ENCODE peak calls at places on chromosomes 6 and 20, in five cellular contexts. One of them, this sample, is unnamed.

GRCh38 chr6:143581835-143582480 is 70.4 kb upstream of the FUCA2 start:
- DNase-seq in uterus: no peak
- DNase-seq in stomach: no peak
- DNase-seq in heart left ventricle: no peak
- DNase-seq in prostate gland: no peak
- DNase-seq in this sample: no peak

GRCh38 chr6:107444277-107444676 is 15.1 kb downstream of the PDSS2 start:
- DNase-seq in heart left ventricle: no peak
- DNase-seq in stomach: no peak
- DNase-seq in prostate gland: no peak
- DNase-seq in uterus: no peak
- DNase-seq in this sample: no peak

GRCh38 chr6:11096109-11096508 is 2.5 kb downstream of the SMIM13 start:
- DNase-seq in heart left ventricle: no peak
- DNase-seq in stomach: no peak
- DNase-seq in uterus: no peak
- DNase-seq in prostate gland: peak; percentile 22
- DNase-seq in this sample: no peak

GRCh38 chr20:36969478-36970186 is 18.1 kb upstream of the SAMHD1 start:
- DNase-seq in heart left ventricle: no peak
- DNase-seq in uterus: no peak
- DNase-seq in prostate gland: no peak
- DNase-seq in stomach: no peak
- DNase-seq in this sample: no peak

GRCh38 chr20:31740208-31740607 is 1.1 kb downstream of the TPX2 start:
- DNase-seq in stomach: no peak
- DNase-seq in prostate gland: no peak
- DNase-seq in heart left ventricle: no peak
- DNase-seq in uterus: no peak
- DNase-seq in this sample: no peak

GRCh38 chr6:4636141-4636880 is 139.9 kb upstream of the CDYL start:
- DNase-seq in prostate gland: no peak
- DNase-seq in stomach: no peak
- DNase-seq in heart left ventricle: no peak
- DNase-seq in uterus: no peak
- DNase-seq in this sample: no peak

GRCh38 chr6:89002523-89002922 is 39.1 kb upstream of the RNGTT start:
- DNase-seq in prostate gland: no peak
- DNase-seq in heart left ventricle: no peak
- DNase-seq in stomach: no peak
- DNase-seq in uterus: no peak
- DNase-seq in this sample: no peak

GRCh38 chr6:105994522-105995402 is 91.4 kb upstream of the PRDM1 start:
- DNase-seq in stomach: peak; percentile 57
- DNase-seq in heart left ventricle: peak; percentile 68
- DNase-seq in prostate gland: peak; percentile 33
- DNase-seq in uterus: peak; percentile 67
- DNase-seq in this sample: peak; percentile 32

GRCh38 chr6:16471222-16471784 is 232.9 kb downstream of the GMPR start:
- DNase-seq in uterus: no peak
- DNase-seq in stomach: no peak
- DNase-seq in heart left ventricle: no peak
- DNase-seq in prostate gland: no peak
- DNase-seq in this sample: no peak

GRCh38 chr6:36115412-36115811 is 14.9 kb upstream of the MAPK13 start:
- DNase-seq in stomach: no peak
- DNase-seq in heart left ventricle: no peak
- DNase-seq in uterus: no peak
- DNase-seq in prostate gland: no peak
- DNase-seq in this sample: no peak

GRCh38 chr6:17397764-17398194 is 4.4 kb downstream of the CAP2 start:
- DNase-seq in heart left ventricle: no peak
- DNase-seq in prostate gland: no peak
- DNase-seq in uterus: no peak
- DNase-seq in stomach: no peak
- DNase-seq in this sample: no peak

GRCh38 chr6:31966997-31967925 is 4.7 kb downstream of the DXO start:
- DNase-seq in uterus: no peak
- DNase-seq in prostate gland: no peak
- DNase-seq in heart left ventricle: no peak
- DNase-seq in stomach: no peak
- DNase-seq in this sample: no peak

GRCh38 chr6:111880181-111880944 is 7.1 kb upstream of the FYN start:
- DNase-seq in prostate gland: no peak
- DNase-seq in heart left ventricle: no peak
- DNase-seq in uterus: no peak
- DNase-seq in stomach: no peak
- DNase-seq in this sample: no peak

GRCh38 chr6:51717477-51717876 is 369.9 kb downstream of the PKHD1 start:
- DNase-seq in prostate gland: no peak
- DNase-seq in stomach: no peak
- DNase-seq in uterus: no peak
- DNase-seq in heart left ventricle: no peak
- DNase-seq in this sample: no peak

GRCh38 chr6:85494551-85495337 is 44.9 kb downstream of the NT5E start:
- DNase-seq in uterus: no peak
- DNase-seq in prostate gland: no peak
- DNase-seq in heart left ventricle: no peak
- DNase-seq in stomach: no peak
- DNase-seq in this sample: no peak

GRCh38 chr20:1291191-1291741 is 25.2 kb downstream of the SNPH start:
- DNase-seq in uterus: no peak
- DNase-seq in prostate gland: no peak
- DNase-seq in stomach: no peak
- DNase-seq in heart left ventricle: no peak
- DNase-seq in this sample: no peak

GRCh38 chr20:31860431-31861345 is 9.6 kb downstream of the DUSP15 start:
- DNase-seq in heart left ventricle: no peak
- DNase-seq in prostate gland: peak; percentile 40
- DNase-seq in stomach: no peak
- DNase-seq in uterus: peak; percentile 13
- DNase-seq in this sample: no peak

GRCh38 chr6:30942338-30943060 is 1.7 kb downstream of the MUCL3 start:
- DNase-seq in uterus: peak; percentile 48
- DNase-seq in stomach: peak; percentile 89
- DNase-seq in heart left ventricle: peak; percentile 82
- DNase-seq in prostate gland: peak; percentile 22
- DNase-seq in this sample: peak; percentile 89

GRCh38 chr20:9359561-9360308 is 154.7 kb upstream of the LAMP5 start:
- DNase-seq in stomach: peak; percentile 38
- DNase-seq in prostate gland: peak; percentile 47
- DNase-seq in heart left ventricle: no peak
- DNase-seq in uterus: peak; percentile 45
- DNase-seq in this sample: peak; percentile 60

GRCh38 chr20:14889503-14890125 is 552.2 kb upstream of the FLRT3 start:
- DNase-seq in stomach: no peak
- DNase-seq in heart left ventricle: no peak
- DNase-seq in prostate gland: no peak
- DNase-seq in uterus: no peak
- DNase-seq in this sample: no peak

GRCh38 chr6:41209547-41209951 is 8.6 kb upstream of the TREML2 start:
- DNase-seq in stomach: no peak
- DNase-seq in heart left ventricle: no peak
- DNase-seq in uterus: no peak
- DNase-seq in prostate gland: no peak
- DNase-seq in this sample: no peak

GRCh38 chr6:10837009-10837691 is 1.2 kb downstream of the MAK start:
- DNase-seq in uterus: no peak
- DNase-seq in heart left ventricle: peak; percentile 36
- DNase-seq in stomach: peak; percentile 33
- DNase-seq in prostate gland: peak; percentile 14
- DNase-seq in this sample: peak; percentile 36

GRCh38 chr20:41011551-41012067 is 17.0 kb upstream of the TOP1 start:
- DNase-seq in heart left ventricle: no peak
- DNase-seq in uterus: no peak
- DNase-seq in stomach: no peak
- DNase-seq in prostate gland: no peak
- DNase-seq in this sample: no peak

DNA sequence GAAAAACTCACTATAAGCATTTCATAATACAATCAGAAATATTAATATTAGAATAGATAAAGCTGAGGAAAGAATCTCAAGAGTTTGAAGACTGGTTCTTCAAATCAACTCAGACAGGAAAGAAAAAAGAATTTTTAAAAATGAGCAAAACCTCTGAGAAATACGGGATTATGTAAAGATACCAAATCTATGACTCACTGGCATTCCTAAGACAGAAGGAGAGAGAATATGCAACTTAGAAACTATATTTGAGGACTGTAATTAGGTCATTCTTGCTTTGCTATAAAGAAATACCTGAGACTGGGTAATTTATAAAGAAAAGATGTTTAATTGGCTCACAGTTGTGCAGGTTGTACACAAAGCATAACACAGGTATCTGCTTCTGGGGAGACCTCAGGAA is 665.1 kb downstream of the RNF144B start:
- DNase-seq in prostate gland: no peak
- DNase-seq in stomach: no peak
- DNase-seq in uterus: no peak
- DNase-seq in heart left ventricle: no peak
- DNase-seq in this sample: no peak
- H3K9me3 ChIP-seq in prostate gland: no peaks in the 10 kb centered on the region
- H3K9me3 ChIP-seq in stomach: no peaks in the 10 kb centered on the region
- H3K9me3 ChIP-seq in uterus: no peaks in the 10 kb centered on the region
- H3K9me3 ChIP-seq in heart left ventricle: no peaks in the 10 kb centered on the region
- H3K9me3 ChIP-seq in this sample: no peaks in the 10 kb centered on the region

DNA sequence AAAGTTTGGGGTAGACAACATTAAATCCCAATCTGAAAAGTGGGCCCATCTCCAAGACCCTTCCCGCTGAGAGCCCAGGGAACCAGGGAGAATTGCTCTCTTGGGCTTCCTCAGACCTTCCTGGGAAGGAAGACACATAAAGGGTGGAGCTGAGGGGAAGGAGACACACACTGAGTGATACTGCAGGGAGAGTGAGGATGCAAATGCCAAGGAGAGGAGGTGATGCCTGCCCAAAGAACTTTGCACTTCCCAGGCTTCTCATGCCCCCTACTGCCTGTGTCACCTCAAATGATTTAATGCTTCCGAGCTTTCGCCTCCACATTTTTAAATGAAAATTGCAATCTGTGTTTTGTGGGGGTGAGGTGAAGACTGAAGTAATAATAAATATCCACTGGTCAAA is 7.5 kb upstream of the BTN2A1 start:
- DNase-seq in stomach: no peak
- DNase-seq in uterus: no peak
- DNase-seq in prostate gland: no peak
- DNase-seq in heart left ventricle: no peak
- DNase-seq in this sample: no peak
- TF ChIP-seq POLR2A in stomach: no peak
- TF ChIP-seq POLR2A in uterus: no peak
- TF ChIP-seq POLR2A in prostate gland: no peak
- TF ChIP-seq POLR2A in heart left ventricle: no peak
- TF ChIP-seq POLR2A in this sample: no peak

GRCh38 chr20:21398109-21398480 is 769 bp upstream of the NKX2-4 start:
- DNase-seq in stomach: no peak
- DNase-seq in prostate gland: no peak
- DNase-seq in uterus: no peak
- DNase-seq in heart left ventricle: no peak
- DNase-seq in this sample: no peak
- H3K27me3 ChIP-seq in stomach: peaks cover 100% of the 10 kb centered on the region
- H3K27me3 ChIP-seq in prostate gland: peaks cover 45% of the 10 kb centered on the region
- H3K27me3 ChIP-seq in uterus: peaks cover 81% of the 10 kb centered on the region
- H3K27me3 ChIP-seq in heart left ventricle: peaks cover 100% of the 10 kb centered on the region
- H3K27me3 ChIP-seq in this sample: no peaks in the 10 kb centered on the region

DNA sequence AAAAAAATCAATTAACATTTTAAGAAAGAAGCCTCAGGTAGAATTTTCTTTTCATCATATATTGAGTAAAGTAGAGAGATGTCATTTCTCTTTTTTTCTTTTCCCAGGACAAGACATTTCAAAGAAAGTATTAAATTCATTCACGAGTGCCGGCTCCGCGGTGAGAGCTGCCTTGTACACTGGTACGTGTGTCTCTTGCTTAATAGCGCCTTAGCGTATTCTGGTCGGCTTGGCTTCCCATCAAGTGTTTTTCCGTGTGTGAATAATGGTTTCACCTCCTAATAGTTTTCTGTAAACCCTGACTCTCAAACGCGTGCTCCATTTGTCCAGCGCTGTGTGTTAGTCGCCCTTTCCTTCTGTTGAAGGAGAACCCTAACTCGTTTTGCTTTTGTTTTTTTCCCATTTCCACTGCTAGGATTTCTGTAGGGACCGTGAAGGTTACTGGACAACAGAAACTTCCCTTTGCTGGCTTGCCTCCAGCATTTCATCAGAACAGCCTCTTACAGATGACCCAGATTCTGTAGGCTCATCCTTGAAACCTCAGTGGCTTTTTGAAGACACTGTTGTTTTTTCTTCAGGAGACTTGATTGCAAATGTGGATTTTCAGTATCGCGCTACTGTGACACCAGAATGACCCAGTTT is 45.7 kb upstream of the IRF4 start:
- DNase-seq in uterus: peak; percentile 60
- DNase-seq in heart left ventricle: peak; percentile 13
- DNase-seq in stomach: no peak
- DNase-seq in prostate gland: no peak
- DNase-seq in this sample: peak; percentile 58
- H3K9me3 ChIP-seq in uterus: no peaks in the 10 kb centered on the region
- H3K9me3 ChIP-seq in heart left ventricle: no peaks in the 10 kb centered on the region
- H3K9me3 ChIP-seq in stomach: no peaks in the 10 kb centered on the region
- H3K9me3 ChIP-seq in prostate gland: no peaks in the 10 kb centered on the region
- H3K9me3 ChIP-seq in this sample: no peaks in the 10 kb centered on the region

GRCh38 chr20:58650776-58651547 is at the start of gene STX16:
- DNase-seq in heart left ventricle: peak; percentile 94
- DNase-seq in prostate gland: peak; percentile 80
- DNase-seq in uterus: peak; percentile 83
- DNase-seq in stomach: peak; percentile 92
- DNase-seq in this sample: peak; percentile 91

GRCh38 chr20:58650181-58650775 is 805 bp upstream of the STX16 start:
- DNase-seq in prostate gland: no peak
- DNase-seq in stomach: no peak
- DNase-seq in uterus: no peak
- DNase-seq in heart left ventricle: peak; percentile 53
- DNase-seq in this sample: peak; percentile 49

GRCh38 chr20:58651548-58651822 is 402 bp downstream of the STX16 start:
- DNase-seq in heart left ventricle: no peak
- DNase-seq in stomach: no peak
- DNase-seq in prostate gland: no peak
- DNase-seq in uterus: peak; percentile 42
- DNase-seq in this sample: no peak

GRCh38 chr20:58651823-58652605 is 931 bp downstream of the STX16 start:
- DNase-seq in stomach: peak; percentile 66
- DNase-seq in heart left ventricle: peak; percentile 50
- DNase-seq in uterus: no peak
- DNase-seq in prostate gland: peak; percentile 36
- DNase-seq in this sample: peak; percentile 68

DNA sequence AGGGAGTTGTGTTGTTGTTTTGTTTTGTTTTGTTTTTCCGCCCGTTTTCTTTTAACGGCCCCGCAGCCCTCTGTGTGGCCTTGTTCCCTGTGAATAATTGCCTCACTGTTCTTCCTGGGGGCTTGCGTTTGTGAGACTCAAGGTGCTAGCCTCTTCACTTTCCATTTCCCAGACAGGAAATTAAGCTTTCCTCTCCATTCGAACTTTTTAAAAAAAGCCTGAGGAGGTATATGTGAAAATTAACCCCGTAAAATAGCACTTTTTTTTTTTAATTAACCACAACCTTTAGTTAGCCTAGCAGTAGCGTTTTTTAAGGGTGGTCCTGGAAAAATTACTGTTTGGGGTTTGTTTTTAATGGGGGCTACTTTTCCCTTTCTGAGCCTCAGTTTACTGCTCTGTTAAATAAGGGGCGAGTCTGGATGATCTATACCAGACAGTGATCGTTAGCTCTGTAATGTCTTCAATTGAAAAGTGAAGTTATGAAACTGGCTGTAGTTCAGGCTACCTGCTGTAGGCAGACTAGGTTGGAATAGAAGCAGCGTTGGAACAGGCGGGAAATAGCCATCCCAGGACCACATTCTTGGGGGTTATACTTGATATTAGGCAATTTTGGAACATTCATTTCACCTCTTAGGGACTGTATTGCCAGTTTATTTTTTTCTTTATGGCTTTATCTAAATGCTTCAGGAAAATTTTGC is 1.7 kb downstream of the STX16 start:
- DNase-seq in stomach: no peak
- DNase-seq in uterus: no peak
- DNase-seq in heart left ventricle: no peak
- DNase-seq in prostate gland: no peak
- DNase-seq in this sample: no peak
- TF ChIP-seq POLR2A in stomach: no peak
- TF ChIP-seq POLR2A in uterus: no peak
- TF ChIP-seq POLR2A in heart left ventricle: no peak
- TF ChIP-seq POLR2A in prostate gland: no peak
- TF ChIP-seq POLR2A in this sample: no peak